ENCODE peak calls at places on chromosomes 12 and 14, in four cellular contexts. X, C, D and E are unnamed samples.

GRCh38 chr12:131795688-131796410 is 32.3 kb upstream of the MMP17 start:
- DNase-seq in X (no peak), C (no peak), D (no peak), E (no peak)

GRCh38 chr12:18400186-18400585 is 138.9 kb downstream of the PIK3C2G start:
- DNase-seq in X (no peak), C (no peak), D (no peak), E (no peak)

GRCh38 chr12:111687255-111687654 is 1.4 kb downstream of the ACAD10 start:
- DNase-seq in X (no peak), C (no peak), D (peak; percentile 14), E (no peak)

GRCh38 chr14:77319416-77319815 is 1.3 kb downstream of the POMT2 start:
- DNase-seq in X (no peak), C (no peak), D (no peak), E (no peak)

GRCh38 chr14:101294136-101294535 is 267.2 kb upstream of the DIO3 start:
- DNase-seq in X (no peak), C (no peak), D (no peak), E (no peak)

GRCh38 chr14:49702725-49703124 is 9.8 kb downstream of the KLHDC1 start:
- DNase-seq in X (no peak), C (no peak), D (no peak), E (no peak)

GRCh38 chr12:31749024-31749704 is 20.3 kb upstream of the AMN1 start:
- DNase-seq in X (no peak), C (peak; percentile 39), D (peak; percentile 95), E (no peak)

GRCh38 chr12:3227076-3227975 is 150.1 kb downstream of the TSPAN9 start:
- DNase-seq in X (no peak), C (no peak), D (no peak), E (no peak)

GRCh38 chr14:20489093-20489994 is 16.0 kb upstream of the RNASE10 start:
- DNase-seq in X (no peak), C (no peak), D (no peak), E (peak; percentile 9)

GRCh38 chr14:20684662-20685456 is 499 bp downstream of the RNASE4 start:
- DNase-seq in X (no peak), C (no peak), D (peak; percentile 30), E (no peak)

GRCh38 chr14:104393898-104394605 is 185.5 kb upstream of the C14orf180 start:
- DNase-seq in X (no peak), C (peak; percentile 72), D (no peak), E (peak; percentile 87)

GRCh38 chr14:26218858-26219257 is 379.0 kb downstream of the NOVA1 start:
- DNase-seq in X (no peak), C (no peak), D (no peak), E (no peak)

GRCh38 chr14:56821807-56822615 is 11.7 kb upstream of the OTX2 start:
- DNase-seq in X (no peak), C (no peak), D (no peak), E (no peak)

GRCh38 chr12:6280053-6280469 is 30.4 kb upstream of the PLEKHG6 start:
- DNase-seq in X (no peak), C (no peak), D (peak; percentile 90), E (no peak)

GRCh38 chr12:45189766-45190403 is 26.0 kb upstream of the ANO6 start:
- DNase-seq in X (no peak), C (no peak), D (no peak), E (no peak)

GRCh38 chr12:123995023-123995422 is 22.0 kb downstream of the ZNF664 start:
- DNase-seq in X (no peak), C (no peak), D (peak; percentile 61), E (no peak)